ENCODE peak calls at places on chromosomes 12 and 14, in four cellular contexts. I, L, B and G are unnamed samples.

GRCh38 chr12:56840922-56841321 is 77.8 kb downstream of the HSD17B6 start:
- DNase-seq in L (no peak), B (peak; percentile 45), I (no peak), G (no peak)

GRCh38 chr14:53473480-53473879 is 320.4 kb upstream of the DDHD1 start:
- DNase-seq in L (no peak), I (no peak), B (no peak), G (no peak)

GRCh38 chr12:27965411-27965810 is 7.1 kb downstream of the PTHLH start:
- DNase-seq in L (no peak), I (no peak), B (peak; percentile 89), G (no peak)

GRCh38 chr12:49615725-49616124 is 7.6 kb upstream of the PRPF40B start:
- DNase-seq in I (no peak), L (no peak), B (peak; percentile 57), G (no peak)

GRCh38 chr14:97262336-97262735 is 465.2 kb downstream of the VRK1 start:
- DNase-seq in L (no peak), I (no peak), B (no peak), G (no peak)

GRCh38 chr14:64421166-64421565 is 33.0 kb downstream of the MTHFD1 start:
- DNase-seq in B (peak; percentile 89), L (no peak), I (no peak), G (no peak)

GRCh38 chr12:552466-552865 is 92.7 kb downstream of the B4GALNT3 start:
- DNase-seq in I (no peak), L (no peak), B (no peak), G (no peak)

GRCh38 chr12:7376196-7376595 is 67.8 kb downstream of the CD163L1 start:
- DNase-seq in I (no peak), B (peak; percentile 7), L (no peak), G (no peak)

GRCh38 chr12:6323340-6323994 is 13.0 kb downstream of the PLEKHG6 start:
- DNase-seq in I (no peak), B (peak; percentile 92), L (no peak), G (no peak)
- H3K27ac ChIP-seq in I (peak overlapping the region; percentile 72), B (peak overlapping the region; percentile 81), L (peak overlapping the region; percentile 75), G (peak overlapping the region; percentile 80)

GRCh38 chr14:101394374-101394773 is 166.9 kb upstream of the DIO3 start:
- DNase-seq in I (no peak), B (no peak), L (no peak), G (no peak)
- H3K27me3 ChIP-seq in I (no peaks in the 10 kb centered on the region), B (no peaks in the 10 kb centered on the region), L (no peaks in the 10 kb centered on the region), G (peaks cover 16% of the 10 kb centered on the region)

DNA sequence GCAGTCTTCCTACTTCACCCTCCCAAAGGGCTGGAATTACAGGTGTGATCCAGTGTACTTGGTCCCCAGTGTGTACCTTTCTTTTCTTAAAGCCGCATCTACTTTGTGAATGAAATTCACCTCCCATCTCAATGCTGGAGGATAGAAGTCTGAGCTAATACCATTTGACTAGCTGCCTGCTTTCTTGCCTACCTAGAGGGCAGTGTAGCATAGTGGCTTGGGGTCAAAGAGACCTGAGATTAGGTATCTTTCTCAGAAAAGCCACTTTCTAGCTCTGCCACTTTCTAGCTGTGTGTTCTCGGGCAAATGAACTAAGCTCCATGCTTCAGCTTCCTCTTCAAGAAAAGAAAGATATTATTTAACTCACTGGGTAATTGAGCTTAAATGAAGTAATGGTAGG is 16.9 kb downstream of the SMOC1 start:
- DNase-seq in L (no peak), B (no peak), I (no peak), G (no peak)
- H3K27ac ChIP-seq in L (no peak overlapping the region), B (no peak overlapping the region), I (no peak overlapping the region), G (no peak overlapping the region)

GRCh38 chr12:98403936-98404335 is 111.5 kb upstream of the TMPO start:
- DNase-seq in I (no peak), B (no peak), L (no peak), G (no peak)

GRCh38 chr12:98401427-98401826 is 114.0 kb upstream of the TMPO start:
- DNase-seq in B (no peak), L (no peak), I (no peak), G (no peak)

GRCh38 chr12:98402671-98403070 is 112.7 kb upstream of the TMPO start:
- DNase-seq in B (no peak), L (no peak), I (no peak), G (no peak)

GRCh38 chr12:98402081-98402480 is 113.3 kb upstream of the TMPO start:
- DNase-seq in L (no peak), I (no peak), B (peak; percentile 42), G (no peak)

DNA sequence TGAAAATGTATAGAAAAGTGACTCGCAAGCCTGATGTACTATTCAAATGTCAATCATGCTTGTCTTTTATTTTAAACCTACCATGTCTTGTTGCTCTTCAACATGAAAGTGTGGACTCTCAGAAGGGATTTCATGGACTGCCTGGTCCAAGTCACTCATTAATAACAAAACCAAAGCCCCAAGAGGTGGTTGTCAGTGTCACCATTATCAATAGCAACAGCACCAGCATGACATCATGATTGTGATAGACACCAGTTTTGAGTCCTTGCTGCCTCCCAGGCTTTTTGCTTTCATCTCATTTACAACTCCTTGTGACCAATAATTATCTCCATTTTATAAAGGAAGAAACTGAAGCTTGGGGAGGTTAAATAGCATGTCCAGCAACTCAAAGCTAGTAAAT is 112.0 kb upstream of the TMPO start:
- DNase-seq in I (no peak), L (no peak), B (no peak), G (no peak)
- H3K27me3 ChIP-seq in I (no peaks in the 10 kb centered on the region), L (no peaks in the 10 kb centered on the region), B (no peaks in the 10 kb centered on the region), G (no peaks in the 10 kb centered on the region)

GRCh38 chr14:77372304-77372841 is 4.5 kb downstream of the TMED8 start:
- DNase-seq in L (no peak), B (peak; percentile 86), I (no peak), G (no peak)
- H3K27ac ChIP-seq in L (no peak overlapping the region), B (no peak overlapping the region), I (no peak overlapping the region), G (no peak overlapping the region)

GRCh38 chr14:51092965-51093364 is 1.9 kb downstream of the TRIM9 start:
- DNase-seq in I (no peak), B (no peak), L (no peak), G (no peak)
- H3K27me3 ChIP-seq in I (peaks cover 17% of the 10 kb centered on the region), B (peaks cover 20% of the 10 kb centered on the region), L (peaks cover 6% of the 10 kb centered on the region), G (peaks cover 17% of the 10 kb centered on the region)

GRCh38 chr12:6195665-6196535 is 4.3 kb upstream of the CD9 start:
- DNase-seq in B (peak; percentile 83), I (peak; percentile 83), L (peak; percentile 88), G (peak; percentile 94)
- H3K27ac ChIP-seq in B (peak overlapping the region; percentile 1), I (peak overlapping the region; percentile 79), L (peak overlapping the region; percentile 50), G (peak overlapping the region; percentile 82)

GRCh38 chr14:36713960-36714703 is 52.5 kb downstream of the PAX9 start:
- DNase-seq in I (no peak), B (no peak), L (no peak), G (no peak)
- H3K27me3 ChIP-seq in I (no peaks in the 10 kb centered on the region), B (no peaks in the 10 kb centered on the region), L (no peaks in the 10 kb centered on the region), G (no peaks in the 10 kb centered on the region)

GRCh38 chr12:11727133-11727664 is 77.7 kb downstream of the ETV6 start:
- DNase-seq in I (no peak), B (no peak), L (no peak), G (no peak)
- H3K27ac ChIP-seq in I (no peak overlapping the region), B (no peak overlapping the region), L (peak overlapping the region; percentile 76), G (no peak overlapping the region)

DNA sequence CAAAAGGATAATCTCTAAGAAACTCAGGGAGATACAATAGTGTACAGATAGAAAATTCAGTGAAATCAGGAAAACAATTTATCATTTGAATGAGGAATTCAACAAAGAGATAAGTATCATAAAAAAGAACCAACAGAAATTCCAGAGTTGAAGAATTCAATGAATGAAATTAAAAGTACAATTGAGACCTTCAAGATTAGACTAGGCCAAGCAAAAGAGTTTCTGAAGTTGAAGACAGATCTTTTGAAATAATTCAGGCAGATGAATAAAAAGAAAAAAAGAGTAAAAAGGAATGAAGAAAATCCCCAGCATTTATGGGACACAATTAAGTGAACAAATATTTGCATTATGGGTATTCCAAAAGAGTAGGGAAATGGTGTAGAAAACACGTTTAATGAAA is 412.6 kb downstream of the TMEM121 start:
- DNase-seq in B (no peak), I (no peak), L (no peak), G (no peak)
- H3K27me3 ChIP-seq in B (no peaks in the 10 kb centered on the region), I (no peaks in the 10 kb centered on the region), L (no peaks in the 10 kb centered on the region), G (peaks cover 3% of the 10 kb centered on the region)